ENCODE peak calls at places on chromosome 15, in four cellular contexts. F is DND-41, X is dorsolateral prefrontal cortex, W is uterus. L is an unnamed sample.

GRCh38 chr15:45534821-45535220 is 12.3 kb upstream of the SLC30A4 start:
- DNase-seq in F (no peak), X (no peak), W (no peak), L (no peak)

GRCh38 chr15:43212951-43213350 is 7.9 kb downstream of the EPB42 start:
- DNase-seq in F (no peak), X (no peak), W (no peak), L (no peak)

GRCh38 chr15:72312605-72313447 is 7.1 kb downstream of the CELF6 start:
- DNase-seq in F (peak), X (peak), W (peak), L (peak)

GRCh38 chr15:64985382-64986033 is 4.2 kb downstream of the SPG21 start:
- DNase-seq in F (no peak), X (no peak), W (no peak), L (no peak)

GRCh38 chr15:58258501-58259274 is 120.5 kb downstream of the AQP9 start:
- DNase-seq in F (no peak), X (no peak), W (no peak), L (no peak)

GRCh38 chr15:84911879-84912660 is 27.6 kb downstream of the SLC28A1 start:
- DNase-seq in F (no peak), X (no peak), W (peak), L (peak)

GRCh38 chr15:68420186-68420684 is 11.7 kb downstream of the ITGA11 start:
- DNase-seq in F (no peak), X (no peak), W (peak), L (no peak)

GRCh38 chr15:37107754-37108724 is 7.7 kb upstream of the MEIS2 start:
- DNase-seq in F (no peak), X (no peak), W (no peak), L (no peak)

GRCh38 chr15:76866716-76867321 is 38.3 kb downstream of the SCAPER start:
- DNase-seq in F (peak), X (no peak), W (no peak), L (peak)

GRCh38 chr15:101528108-101528916 is 38.8 kb upstream of the PCSK6 start:
- DNase-seq in F (no peak), X (no peak), W (peak), L (peak)

GRCh38 chr15:58309993-58310928 is 121.5 kb upstream of the LIPC start:
- DNase-seq in F (no peak), X (no peak), W (no peak), L (no peak)

GRCh38 chr15:74340139-74340538 is 27.3 kb downstream of the CYP11A1 start:
- DNase-seq in F (no peak), X (no peak), W (no peak), L (no peak)

GRCh38 chr15:101198820-101199219 is 53.0 kb downstream of the CHSY1 start:
- DNase-seq in F (no peak), X (no peak), W (no peak), L (no peak)

GRCh38 chr15:89139613-89140499 is 51.6 kb downstream of the ABHD2 start:
- DNase-seq in F (no peak), X (peak), W (no peak), L (no peak)

GRCh38 chr15:79089331-79089889 is 1.2 kb downstream of the RASGRF1 start:
- DNase-seq in F (no peak), X (no peak), W (no peak), L (no peak)

GRCh38 chr15:29449136-29449535 is 179.5 kb upstream of the NSMCE3 start:
- DNase-seq in F (peak), X (no peak), W (no peak), L (no peak)

GRCh38 chr15:65979316-65979715 is 110.0 kb downstream of the RAB11A start:
- DNase-seq in F (no peak), X (no peak), W (no peak), L (no peak)

GRCh38 chr15:59276225-59277178 is 69.9 kb downstream of the LDHAL6B start:
- DNase-seq in F (no peak), X (no peak), W (no peak), L (peak)

GRCh38 chr15:75107905-75108838 is 84.8 kb downstream of the PPCDC start:
- DNase-seq in F (peak), X (no peak), W (no peak), L (no peak)

GRCh38 chr15:77107531-77108355 is 36.8 kb upstream of the TSPAN3 start:
- DNase-seq in F (peak), X (peak), W (peak), L (peak)

GRCh38 chr15:56261854-56262509 is 18.3 kb upstream of the RFX7 start:
- DNase-seq in F (no peak), X (no peak), W (no peak), L (peak)

GRCh38 chr15:39685999-39686613 is 96.5 kb downstream of the FSIP1 start:
- DNase-seq in F (peak), X (no peak), W (no peak), L (peak)

GRCh38 chr15:95734422-95735316 is 595.8 kb upstream of the NR2F2 start:
- DNase-seq in F (peak), X (no peak), W (no peak), L (no peak)

GRCh38 chr15:60353245-60353940 is 44.4 kb downstream of the ANXA2 start:
- DNase-seq in F (no peak), X (no peak), W (no peak), L (no peak)

GRCh38 chr15:33194704-33195261 is at the start of gene FMN1:
- DNase-seq in F (peak), X (peak), W (peak), L (peak)

GRCh38 chr15:29827421-29827820 is 5.2 kb upstream of the TJP1 start:
- DNase-seq in F (no peak), X (no peak), W (no peak), L (no peak)

GRCh38 chr15:85386261-85386660 is 5.9 kb downstream of the AKAP13 start:
- DNase-seq in F (no peak), X (no peak), W (no peak), L (no peak)

GRCh38 chr15:56341201-56341600 is 24.0 kb upstream of the TEX9 start:
- DNase-seq in F (no peak), X (no peak), W (no peak), L (no peak)

GRCh38 chr15:71462638-71463037 is 347.4 kb downstream of the THSD4 start:
- DNase-seq in F (no peak), X (no peak), W (no peak), L (peak)

GRCh38 chr15:70559223-70559823 is 204.0 kb downstream of the UACA start:
- DNase-seq in F (peak), X (no peak), W (no peak), L (peak)

GRCh38 chr15:73341886-73342600 is 26.7 kb downstream of the HCN4 start:
- DNase-seq in F (no peak), X (no peak), W (no peak), L (no peak)

GRCh38 chr15:95558131-95558530 is 772.4 kb upstream of the NR2F2 start:
- DNase-seq in F (no peak), X (no peak), W (no peak), L (no peak)

GRCh38 chr15:31353931-31354330 is 27.3 kb downstream of the KLF13 start:
- DNase-seq in F (no peak), X (no peak), W (no peak), L (no peak)

GRCh38 chr15:31302778-31303433 is 23.7 kb upstream of the KLF13 start:
- DNase-seq in F (peak), X (no peak), W (no peak), L (no peak)

GRCh38 chr15:40084657-40085056 is 24.0 kb downstream of the BMF start:
- DNase-seq in F (no peak), X (no peak), W (no peak), L (no peak)

GRCh38 chr15:51114437-51115119 is 19.9 kb upstream of the TNFAIP8L3 start:
- DNase-seq in F (no peak), X (no peak), W (no peak), L (no peak)
- H3K27ac ChIP-seq in F (no peak), X (no peak), W (no peak), L (no peak)

GRCh38 chr15:52164631-52165265 is 26.4 kb downstream of the GNB5 start:
- DNase-seq in F (no peak), X (no peak), W (no peak), L (no peak)

GRCh38 chr15:52162876-52163275 is 28.3 kb downstream of the GNB5 start:
- DNase-seq in F (no peak), X (no peak), W (no peak), L (no peak)

GRCh38 chr15:52162260-52162659 is 28.9 kb downstream of the GNB5 start:
- DNase-seq in F (no peak), X (no peak), W (no peak), L (no peak)

GRCh38 chr15:52161406-52161966 is 29.7 kb downstream of the GNB5 start:
- DNase-seq in F (no peak), X (no peak), W (no peak), L (no peak)

GRCh38 chr15:52163321-52164190 is 27.6 kb downstream of the GNB5 start:
- DNase-seq in F (peak), X (no peak), W (no peak), L (no peak)
- H3K27ac ChIP-seq in F (no peak), X (peak), W (no peak), L (no peak)

DNA sequence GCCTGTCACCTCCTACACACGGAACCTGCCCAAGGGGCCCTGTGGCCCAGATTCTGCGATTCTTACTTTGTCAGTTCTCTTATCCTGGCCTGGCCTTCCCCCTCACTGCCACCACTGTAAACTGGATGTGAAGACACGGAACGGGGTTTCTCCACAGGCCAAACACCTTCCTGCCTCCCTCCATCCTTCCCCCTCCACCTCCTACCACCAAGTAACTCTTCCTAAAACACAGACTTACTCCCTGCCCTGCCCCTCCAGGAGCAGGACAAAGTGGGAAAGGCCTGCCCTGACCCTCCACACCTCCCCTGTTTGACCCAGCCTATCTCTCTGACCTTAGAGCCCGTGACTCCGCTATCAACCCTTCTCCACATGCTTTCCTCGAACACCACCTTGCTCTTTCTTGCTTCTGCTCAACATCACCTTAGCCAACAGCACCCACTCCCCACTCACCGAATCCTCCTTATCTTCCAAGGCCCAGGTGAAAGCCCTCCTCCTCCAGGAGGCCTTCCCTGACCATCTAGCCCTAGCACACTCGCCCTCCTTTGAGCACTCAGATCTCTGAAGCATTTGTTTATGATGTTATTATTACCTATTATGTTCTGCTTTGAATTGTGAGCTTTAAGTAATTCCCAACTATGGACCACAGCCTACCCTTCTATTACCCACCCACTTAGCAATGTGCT is 7.6 kb downstream of the CA12 start:
- DNase-seq in F (no peak), X (no peak), W (no peak), L (no peak)
- H3K27ac ChIP-seq in F (no peak), X (no peak), W (peak), L (no peak)

DNA sequence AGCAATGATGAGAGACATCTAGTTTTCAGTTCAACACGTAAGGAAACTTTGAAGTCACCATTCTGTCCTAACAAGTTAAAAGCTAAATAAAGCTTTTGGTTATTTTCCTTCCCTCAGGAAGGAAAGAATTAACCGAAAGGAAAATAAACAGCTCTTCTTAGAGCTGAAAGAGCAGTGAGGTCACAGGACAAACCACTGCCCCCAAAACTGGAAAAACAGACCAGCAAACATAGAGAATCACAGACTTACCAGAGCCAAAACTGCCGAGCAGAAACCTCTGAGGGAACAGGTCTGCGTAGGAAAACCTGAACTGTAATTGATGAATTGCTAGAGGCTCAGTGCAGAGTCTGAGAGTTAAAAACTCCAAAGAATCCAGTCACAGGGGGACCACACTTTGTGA is 14.7 kb downstream of the USP50 start:
- DNase-seq in F (no peak), X (no peak), W (no peak), L (no peak)
- H3K27ac ChIP-seq in F (no peak), X (no peak), W (no peak), L (no peak)